ENCODE peak calls at places on chromosomes 7 and 10, in four cellular contexts. A is foreskin fibroblast, J is ascending aorta, L is lower lobe of right lung. U is an unnamed sample.
A peak's percentile ranks its signal among the peaks of the same experiment; 100 is the strongest.

GRCh38 chr10:126749030-126749655 is 78.7 kb upstream of the C10orf90 start:
- DNase-seq in A (peak; percentile 66), J (no peak), L (peak; percentile 74), U (peak; percentile 46)

GRCh38 chr10:44576715-44577191 is 191.9 kb upstream of the CXCL12 start:
- DNase-seq in A (peak; percentile 92), J (no peak), L (no peak), U (no peak)

GRCh38 chr7:875051-875450 is 1.3 kb upstream of the GET4 start:
- DNase-seq in A (no peak), J (no peak), L (no peak), U (no peak)

GRCh38 chr10:23291551-23292334 is 52.9 kb downstream of the C10orf67 start:
- DNase-seq in A (no peak), J (no peak), L (no peak), U (no peak)

GRCh38 chr10:43340101-43340500 is 31.3 kb upstream of the FXYD4 start:
- DNase-seq in A (no peak), J (no peak), L (no peak), U (no peak)

GRCh38 chr10:46514899-46515298 is 41.6 kb downstream of the GPRIN2 start:
- DNase-seq in A (no peak), J (peak; percentile 22), L (peak; percentile 25), U (no peak)

GRCh38 chr10:59079386-59080226 is 96.8 kb upstream of the PHYHIPL start:
- DNase-seq in A (peak; percentile 85), J (no peak), L (no peak), U (no peak)

GRCh38 chr7:124032369-124033092 is at the start of gene TMEM229A:
- DNase-seq in A (peak; percentile 15), J (no peak), L (peak; percentile 48), U (no peak)

GRCh38 chr10:33332183-33333031 is 2.1 kb downstream of the NRP1 start:
- DNase-seq in A (peak; percentile 58), J (no peak), L (no peak), U (no peak)

GRCh38 chr10:126119591-126119990 is 223.2 kb downstream of the FANK1 start:
- DNase-seq in A (no peak), J (no peak), L (no peak), U (no peak)

GRCh38 chr10:29859521-29860130 is 199.8 kb downstream of the JCAD start:
- DNase-seq in A (peak; percentile 83), J (peak; percentile 72), L (no peak), U (no peak)

GRCh38 chr7:38546763-38547162 is 84.4 kb downstream of the AMPH start:
- DNase-seq in A (no peak), J (no peak), L (no peak), U (no peak)

GRCh38 chr10:63515002-63515763 is 6.0 kb upstream of the REEP3 start:
- DNase-seq in A (peak; percentile 46), J (no peak), L (no peak), U (no peak)

GRCh38 chr7:4808565-4808964 is 33.1 kb downstream of the AP5Z1 start:
- DNase-seq in A (no peak), J (no peak), L (peak; percentile 40), U (no peak)

GRCh38 chr7:27073066-27073465 is 22.7 kb downstream of the HOXA1 start:
- DNase-seq in A (no peak), J (no peak), L (no peak), U (no peak)

GRCh38 chr7:36278069-36278766 is 111.4 kb upstream of the ANLN start:
- DNase-seq in A (no peak), J (no peak), L (no peak), U (no peak)

GRCh38 chr7:149846021-149846420 is 7.8 kb downstream of the ZNF862 start:
- DNase-seq in A (no peak), J (no peak), L (no peak), U (no peak)

GRCh38 chr10:8815969-8816368 is 761.5 kb downstream of the GATA3 start:
- DNase-seq in A (no peak), J (no peak), L (no peak), U (no peak)

GRCh38 chr10:72041491-72041890 is 46.9 kb downstream of the SPOCK2 start:
- DNase-seq in A (no peak), J (no peak), L (no peak), U (no peak)

GRCh38 chr10:52956451-52956850 is 183.9 kb upstream of the MBL2 start:
- DNase-seq in A (no peak), J (no peak), L (no peak), U (no peak)

GRCh38 chr10:57094083-57094482 is 733.0 kb upstream of the ZWINT start:
- DNase-seq in A (no peak), J (no peak), L (no peak), U (no peak)

GRCh38 chr7:66145404-66145843 is 30.8 kb downstream of the CRCP start:
- DNase-seq in A (peak; percentile 64), J (no peak), L (no peak), U (no peak)

GRCh38 chr7:115477193-115477651 is 553.3 kb downstream of the TFEC start:
- DNase-seq in A (peak; percentile 65), J (peak; percentile 63), L (peak; percentile 44), U (no peak)

GRCh38 chr10:132967540-132967939 is 25.2 kb upstream of the CFAP46 start:
- DNase-seq in A (no peak), J (no peak), L (no peak), U (no peak)
- TF ChIP-seq CTCF in A (no peak), J (no peak), L (no peak), U (no peak)

GRCh38 chr10:79066460-79067240 is 2.1 kb upstream of the ZMIZ1 start:
- DNase-seq in A (peak; percentile 41), J (no peak), L (peak; percentile 35), U (no peak)
- TF ChIP-seq CTCF in A (peak; percentile 18), J (peak; percentile 8), L (peak; percentile 24), U (no peak)

DNA sequence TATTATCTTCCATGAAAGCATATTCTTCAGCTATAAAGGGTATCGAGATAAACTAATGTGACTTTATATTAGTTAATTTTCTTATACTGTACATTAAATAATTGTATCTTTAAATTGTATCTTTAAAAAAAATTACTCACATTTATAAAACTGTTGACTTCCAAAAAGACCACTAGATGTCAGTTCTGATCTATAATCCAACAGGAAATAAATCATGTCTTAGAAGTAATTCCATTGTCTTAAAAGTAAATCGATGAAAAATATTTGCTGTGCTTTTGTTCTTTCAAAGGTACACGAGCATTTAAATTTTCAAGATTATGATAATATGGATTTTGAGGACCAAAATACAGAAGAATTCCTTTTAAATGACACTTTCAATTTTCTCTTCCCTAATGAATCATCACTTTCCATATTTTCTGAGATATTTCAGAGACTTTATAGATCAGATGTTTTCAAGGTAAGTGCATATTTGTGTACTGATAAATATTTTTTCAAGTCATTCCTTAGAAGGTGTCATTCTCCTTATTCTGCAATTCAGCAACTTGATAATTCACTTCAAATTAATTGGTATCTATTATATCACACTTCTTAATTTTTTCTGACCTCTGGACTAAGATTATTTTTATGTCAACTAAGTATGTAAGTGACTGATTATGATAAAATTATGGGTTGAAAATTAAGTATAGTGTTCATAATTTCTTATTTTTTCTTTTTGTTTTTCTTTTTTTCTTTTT is 138.5 kb downstream of the CPED1 start:
- DNase-seq in A (peak; percentile 18), J (no peak), L (no peak), U (no peak)
- TF ChIP-seq CTCF in A (no peak), J (no peak), L (no peak), U (no peak)

DNA sequence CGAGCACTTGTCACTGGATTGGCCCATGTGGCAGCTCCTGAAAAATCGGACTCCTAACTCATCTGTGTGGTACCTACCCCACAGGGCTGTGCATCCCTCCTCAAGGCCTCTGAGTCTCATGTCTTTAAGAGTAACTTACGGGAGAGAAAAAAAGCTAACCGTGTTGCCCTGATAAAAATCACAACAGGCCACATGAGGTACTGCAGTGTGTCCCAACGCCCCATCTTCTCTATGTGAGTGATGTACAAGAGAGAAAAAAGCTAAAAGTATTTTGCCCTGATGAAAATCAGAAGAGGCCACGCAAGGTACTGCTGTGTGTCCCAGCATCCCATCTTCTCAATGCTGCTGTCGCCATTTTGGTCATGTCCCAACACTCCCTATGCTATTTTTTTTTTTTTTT is 41.2 kb upstream of the ADRB1 start:
- DNase-seq in A (no peak), J (no peak), L (no peak), U (no peak)
- TF ChIP-seq CTCF in A (no peak), J (no peak), L (no peak), U (no peak)

U was measured in omental fat pad.